ENCODE peak calls at places on chromosome 12, in five cellular contexts. T, H, C, U and M are unnamed samples.
A peak's percentile ranks its signal among the peaks of the same experiment; 100 is the strongest.

GRCh38 chr12:122197612-122197966 is 5.9 kb upstream of the B3GNT4 start:
- DNase-seq in C (no peak), T (no peak), H (no peak), U (no peak), M (no peak)

GRCh38 chr12:96981053-96981452 is 74.0 kb downstream of the NEDD1 start:
- DNase-seq in T (no peak), U (no peak), H (no peak), C (no peak), M (peak; percentile 18)

GRCh38 chr12:57092529-57092862 is 3.6 kb downstream of the NAB2 start:
- DNase-seq in U (no peak), T (peak; percentile 3), C (no peak), H (no peak), M (no peak)

GRCh38 chr12:106258226-106258625 is 10.4 kb upstream of the CKAP4 start:
- DNase-seq in C (no peak), U (no peak), H (no peak), T (no peak), M (no peak)

GRCh38 chr12:78732481-78732880 is 132.1 kb upstream of the SYT1 start:
- DNase-seq in U (no peak), H (no peak), C (no peak), T (no peak), M (no peak)

GRCh38 chr12:108509806-108510205 is 5.3 kb upstream of the FICD start:
- DNase-seq in C (no peak), U (no peak), H (no peak), T (no peak), M (no peak)

GRCh38 chr12:95182868-95183415 is 34.3 kb downstream of the FGD6 start:
- DNase-seq in H (no peak), U (no peak), C (no peak), T (no peak), M (no peak)

GRCh38 chr12:122403115-122403770 is 19.2 kb downstream of the CLIP1 start:
- DNase-seq in U (no peak), H (peak; percentile 25), T (no peak), C (no peak), M (no peak)

GRCh38 chr12:1481326-1481725 is 113.1 kb downstream of the FBXL14 start:
- DNase-seq in C (no peak), T (no peak), U (no peak), H (no peak), M (no peak)

GRCh38 chr12:119222222-119222951 is 43.7 kb downstream of the HSPB8 start:
- DNase-seq in H (no peak), T (no peak), C (no peak), U (no peak), M (no peak)

GRCh38 chr12:26572131-26572530 is 260.9 kb downstream of the ITPR2 start:
- DNase-seq in C (no peak), U (no peak), T (no peak), H (no peak), M (no peak)

GRCh38 chr12:6294533-6295186 is 15.8 kb upstream of the PLEKHG6 start:
- DNase-seq in U (no peak), C (no peak), H (no peak), T (no peak), M (no peak)

GRCh38 chr12:93109794-93110203 is 180.7 kb upstream of the EEA1 start:
- DNase-seq in H (no peak), C (no peak), T (no peak), U (no peak), M (no peak)

GRCh38 chr12:48852734-48853168 is 788 bp upstream of the DDX23 start:
- DNase-seq in T (no peak), U (no peak), H (no peak), C (peak; percentile 39), M (no peak)
- H3K27ac ChIP-seq in T (peak overlapping the region; percentile 47), U (peak overlapping the region; percentile 45), H (peak overlapping the region; percentile 42), C (no peak overlapping the region), M (peak overlapping the region; percentile 12)

DNA sequence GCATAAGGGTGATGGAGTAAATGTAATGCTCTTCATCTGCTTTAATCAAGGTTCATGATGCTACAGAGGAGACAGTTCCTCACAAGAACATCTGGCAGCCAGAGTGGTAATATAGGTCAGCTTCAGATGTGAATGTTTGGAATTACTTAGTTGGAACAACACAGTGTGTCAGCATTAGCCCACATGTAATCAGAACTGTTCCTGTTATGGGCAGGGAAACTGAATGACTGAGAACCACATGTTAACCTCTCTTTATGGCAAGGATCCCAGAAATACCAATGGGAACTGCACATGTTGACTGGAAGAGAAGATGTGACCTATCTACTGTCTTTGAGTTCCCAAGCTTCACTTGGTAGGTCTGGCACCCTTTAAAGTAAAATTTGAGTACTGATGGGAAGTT is 390.1 kb upstream of the PDE3A start:
- DNase-seq in C (no peak), T (no peak), H (no peak), U (no peak), M (peak; percentile 28)
- TF ChIP-seq EZH2phosphoT487 in C (no peak), T (no peak), H (no peak), U (no peak), M (no peak)

GRCh38 chr12:129871991-129872969 is 31.5 kb downstream of the TMEM132D start:
- DNase-seq in U (no peak), T (no peak), C (peak; percentile 87), H (no peak), M (no peak)
- H2AFZ ChIP-seq in U (no peak overlapping the region), T (no peak overlapping the region), C (no peak overlapping the region), H (no peak overlapping the region), M (no peak overlapping the region)

GRCh38 chr12:111074559-111074958 is 154.2 kb upstream of the MYL2 start:
- DNase-seq in T (no peak), H (no peak), U (no peak), C (no peak), M (no peak)
- H3K27ac ChIP-seq in T (no peak overlapping the region), H (no peak overlapping the region), U (no peak overlapping the region), C (no peak overlapping the region), M (no peak overlapping the region)

DNA sequence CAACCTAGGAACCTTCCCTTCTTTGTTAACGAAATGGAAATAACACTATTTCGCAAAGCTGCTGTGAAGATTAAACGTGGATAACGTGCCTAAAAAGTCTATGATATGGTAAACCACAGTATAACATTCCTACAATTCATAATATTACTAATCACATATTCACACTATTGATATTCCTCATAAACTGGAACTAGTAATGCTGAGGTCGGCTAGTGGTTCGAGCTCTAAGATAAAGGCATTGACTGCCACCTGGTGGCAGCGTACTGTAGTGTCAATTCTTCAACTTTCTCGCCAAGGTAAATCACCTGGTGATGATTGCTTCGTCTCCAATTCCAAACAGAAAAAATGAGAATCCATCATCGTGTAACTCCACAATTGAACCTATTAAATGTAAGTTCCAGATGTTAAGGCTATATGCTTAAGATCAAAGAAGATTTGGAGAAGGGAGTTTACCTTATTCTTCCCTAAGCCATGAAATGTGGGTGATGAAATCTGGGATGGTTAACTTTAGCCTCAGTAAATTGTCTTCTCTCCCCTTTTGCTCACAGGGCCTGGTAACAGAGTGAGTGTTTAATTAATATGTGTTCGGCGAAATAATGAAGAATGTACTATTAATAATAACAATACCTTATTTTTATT is 197.5 kb upstream of the TMEM132C start:
- DNase-seq in C (peak; percentile 74), U (peak; percentile 60), H (peak; percentile 39), T (peak; percentile 46), M (peak; percentile 77)
- TF ChIP-seq EZH2phosphoT487 in C (no peak), U (no peak), H (no peak), T (no peak), M (no peak)

DNA sequence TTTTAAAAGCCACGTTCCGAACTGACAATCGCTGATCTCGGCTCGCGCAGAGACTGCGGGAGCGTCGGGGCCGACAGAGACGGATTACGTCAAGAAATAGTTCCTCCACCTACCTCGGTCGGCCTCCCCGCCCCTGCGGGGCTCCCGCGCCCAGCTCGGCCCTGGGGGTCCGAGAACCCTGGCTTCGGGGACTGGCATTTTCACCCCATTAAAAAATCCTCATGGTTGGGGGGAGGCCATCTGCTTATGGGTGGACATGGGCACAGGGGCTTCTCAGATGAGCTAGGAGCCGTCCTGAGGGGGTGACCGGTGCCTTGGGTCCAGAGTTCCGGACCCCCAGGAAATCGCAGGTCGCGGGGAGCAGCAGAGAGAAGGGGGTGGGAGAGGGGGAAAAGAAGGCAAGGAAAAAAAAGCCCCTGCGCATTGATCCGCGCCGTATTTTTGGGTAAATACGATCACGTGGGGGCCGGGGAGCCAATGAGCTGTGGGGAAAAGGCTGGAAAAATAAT is 311 bp upstream of the HOXC9 start:
- DNase-seq in H (no peak), T (peak; percentile 88), U (no peak), C (no peak), M (no peak)
- H2AFZ ChIP-seq in H (no peak overlapping the region), T (peak overlapping the region; percentile 100), U (no peak overlapping the region), C (no peak overlapping the region), M (peak overlapping the region; percentile 42)

DNA sequence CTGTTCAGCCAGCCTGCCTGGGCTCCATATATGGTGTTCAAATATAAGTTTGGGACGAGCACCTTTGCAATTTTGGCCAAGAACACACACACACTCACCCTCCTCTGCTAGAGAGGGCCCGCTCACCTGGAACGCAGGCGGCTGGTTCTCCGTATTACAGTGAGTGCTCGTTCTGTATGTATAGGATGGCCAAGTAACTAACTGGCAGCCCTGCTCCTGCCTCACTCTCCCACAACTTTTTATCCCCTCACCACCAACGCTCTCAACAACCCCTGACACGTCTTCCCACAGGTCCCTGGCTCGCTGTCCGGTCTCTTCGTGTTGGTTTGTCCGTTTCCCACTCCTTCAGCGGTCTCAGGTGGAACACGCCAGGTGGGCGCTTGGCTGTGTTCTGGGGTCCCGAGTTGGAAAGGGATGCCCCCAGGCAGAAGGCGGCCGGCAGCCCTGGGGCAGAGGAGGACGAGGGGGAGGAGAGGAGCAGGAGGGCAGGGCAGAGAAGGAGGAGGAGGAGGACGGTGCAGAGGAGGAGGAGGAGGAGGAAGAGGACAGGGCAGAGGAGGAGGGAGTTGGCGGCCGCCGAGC is 398 bp upstream of the MSRB3 start:
- DNase-seq in C (peak; percentile 39), H (no peak), U (no peak), T (no peak), M (peak; percentile 7)
- H3K27ac ChIP-seq in C (no peak overlapping the region), H (no peak overlapping the region), U (no peak overlapping the region), T (peak overlapping the region; percentile 89), M (peak overlapping the region; percentile 66)

DNA sequence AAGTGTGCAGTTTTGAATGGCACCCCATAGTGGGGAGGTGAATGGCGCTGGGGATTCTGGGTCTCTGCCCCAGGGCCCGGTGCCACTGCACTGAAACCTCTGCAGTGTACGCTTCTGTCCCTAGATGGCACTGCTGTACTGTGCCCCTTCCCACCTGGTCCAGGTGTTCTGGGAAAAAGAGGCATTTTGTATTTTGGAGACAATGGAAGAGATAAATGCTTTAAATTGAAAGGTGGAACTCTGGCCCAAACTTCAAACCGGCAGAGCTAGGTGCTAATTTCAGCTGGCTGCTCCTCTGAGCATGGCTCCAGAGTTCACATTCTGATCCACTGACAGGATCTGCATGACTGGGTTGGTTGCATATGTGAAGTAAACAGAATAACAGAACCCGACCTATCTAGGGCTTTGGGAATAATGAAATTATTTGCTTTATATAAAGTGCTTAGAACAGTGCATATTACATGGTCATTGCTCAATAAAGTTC is 52.2 kb downstream of the KRT80 start:
- DNase-seq in C (peak; percentile 68), T (peak; percentile 84), U (peak; percentile 45), H (peak; percentile 61), M (peak; percentile 71)
- TF ChIP-seq EZH2phosphoT487 in C (no peak), T (no peak), U (no peak), H (no peak), M (no peak)